ENCODE peak calls at places on chromosome 6, in five cellular contexts. One of them, this sample, is unnamed.

GRCh38 chr6:75206338-75207210 is 721 bp upstream of the COL12A1 start:
- DNase-seq in osteocyte: no peak
- DNase-seq in endothelial cell: peak
- DNase-seq in pancreas: no peak
- DNase-seq in WERI-Rb-1: peak
- DNase-seq in this sample: no peak

GRCh38 chr6:16747232-16748027 is 13.8 kb downstream of the ATXN1 start:
- DNase-seq in osteocyte: no peak
- DNase-seq in endothelial cell: no peak
- DNase-seq in pancreas: no peak
- DNase-seq in WERI-Rb-1: no peak
- DNase-seq in this sample: no peak

GRCh38 chr6:163415176-163415619 is 680 bp downstream of the QKI start:
- DNase-seq in osteocyte: no peak
- DNase-seq in endothelial cell: no peak
- DNase-seq in pancreas: peak
- DNase-seq in WERI-Rb-1: peak
- DNase-seq in this sample: no peak

GRCh38 chr6:91485047-91485446 is 898.2 kb upstream of the MAP3K7 start:
- DNase-seq in osteocyte: no peak
- DNase-seq in endothelial cell: no peak
- DNase-seq in pancreas: no peak
- DNase-seq in WERI-Rb-1: peak
- DNase-seq in this sample: no peak

GRCh38 chr6:45478235-45478634 is 100.5 kb upstream of the SUPT3H start:
- DNase-seq in osteocyte: no peak
- DNase-seq in endothelial cell: no peak
- DNase-seq in pancreas: no peak
- DNase-seq in WERI-Rb-1: no peak
- DNase-seq in this sample: no peak

GRCh38 chr6:98532004-98532403 is 302.4 kb upstream of the POU3F2 start:
- DNase-seq in osteocyte: no peak
- DNase-seq in endothelial cell: no peak
- DNase-seq in pancreas: no peak
- DNase-seq in WERI-Rb-1: no peak
- DNase-seq in this sample: no peak

GRCh38 chr6:139194740-139195139 is 59.9 kb downstream of the HECA start:
- DNase-seq in osteocyte: no peak
- DNase-seq in endothelial cell: no peak
- DNase-seq in pancreas: no peak
- DNase-seq in WERI-Rb-1: no peak
- DNase-seq in this sample: no peak

GRCh38 chr6:11196511-11197174 is 35.8 kb downstream of the NEDD9 start:
- DNase-seq in osteocyte: peak
- DNase-seq in endothelial cell: no peak
- DNase-seq in pancreas: no peak
- DNase-seq in WERI-Rb-1: no peak
- DNase-seq in this sample: no peak

GRCh38 chr6:160428818-160429744 is 80.9 kb downstream of the SLC22A3 start:
- DNase-seq in osteocyte: no peak
- DNase-seq in endothelial cell: no peak
- DNase-seq in pancreas: no peak
- DNase-seq in WERI-Rb-1: no peak
- DNase-seq in this sample: no peak

GRCh38 chr6:149318581-149319286 is 1.2 kb downstream of the TAB2 start:
- DNase-seq in osteocyte: no peak
- DNase-seq in endothelial cell: no peak
- DNase-seq in pancreas: no peak
- DNase-seq in WERI-Rb-1: peak
- DNase-seq in this sample: no peak

GRCh38 chr6:28978959-28979561 is 26.1 kb downstream of the ZNF311 start:
- DNase-seq in osteocyte: no peak
- DNase-seq in endothelial cell: no peak
- DNase-seq in pancreas: no peak
- DNase-seq in WERI-Rb-1: no peak
- DNase-seq in this sample: no peak

GRCh38 chr6:168852336-168852884 is 401.2 kb downstream of the THBS2 start:
- DNase-seq in osteocyte: no peak
- DNase-seq in endothelial cell: no peak
- DNase-seq in pancreas: no peak
- DNase-seq in WERI-Rb-1: no peak
- DNase-seq in this sample: no peak

GRCh38 chr6:87334683-87335082 is 5.6 kb upstream of the GJB7 start:
- DNase-seq in osteocyte: no peak
- DNase-seq in endothelial cell: no peak
- DNase-seq in pancreas: no peak
- DNase-seq in WERI-Rb-1: no peak
- DNase-seq in this sample: no peak

GRCh38 chr6:148972481-148972880 is 225.7 kb downstream of the UST start:
- DNase-seq in osteocyte: no peak
- DNase-seq in endothelial cell: peak
- DNase-seq in pancreas: peak
- DNase-seq in WERI-Rb-1: peak
- DNase-seq in this sample: peak

GRCh38 chr6:37030599-37030998 is 25.1 kb downstream of the FGD2 start:
- DNase-seq in osteocyte: no peak
- DNase-seq in endothelial cell: no peak
- DNase-seq in pancreas: no peak
- DNase-seq in WERI-Rb-1: no peak
- DNase-seq in this sample: no peak

GRCh38 chr6:37036146-37036545 is 30.7 kb downstream of the FGD2 start:
- DNase-seq in osteocyte: no peak
- DNase-seq in endothelial cell: no peak
- DNase-seq in pancreas: no peak
- DNase-seq in WERI-Rb-1: peak
- DNase-seq in this sample: no peak

GRCh38 chr6:37033255-37033654 is 27.8 kb downstream of the FGD2 start:
- DNase-seq in osteocyte: no peak
- DNase-seq in endothelial cell: no peak
- DNase-seq in pancreas: no peak
- DNase-seq in WERI-Rb-1: no peak
- DNase-seq in this sample: no peak

GRCh38 chr6:37032239-37032638 is 26.8 kb downstream of the FGD2 start:
- DNase-seq in osteocyte: no peak
- DNase-seq in endothelial cell: no peak
- DNase-seq in pancreas: no peak
- DNase-seq in WERI-Rb-1: no peak
- DNase-seq in this sample: no peak

DNA sequence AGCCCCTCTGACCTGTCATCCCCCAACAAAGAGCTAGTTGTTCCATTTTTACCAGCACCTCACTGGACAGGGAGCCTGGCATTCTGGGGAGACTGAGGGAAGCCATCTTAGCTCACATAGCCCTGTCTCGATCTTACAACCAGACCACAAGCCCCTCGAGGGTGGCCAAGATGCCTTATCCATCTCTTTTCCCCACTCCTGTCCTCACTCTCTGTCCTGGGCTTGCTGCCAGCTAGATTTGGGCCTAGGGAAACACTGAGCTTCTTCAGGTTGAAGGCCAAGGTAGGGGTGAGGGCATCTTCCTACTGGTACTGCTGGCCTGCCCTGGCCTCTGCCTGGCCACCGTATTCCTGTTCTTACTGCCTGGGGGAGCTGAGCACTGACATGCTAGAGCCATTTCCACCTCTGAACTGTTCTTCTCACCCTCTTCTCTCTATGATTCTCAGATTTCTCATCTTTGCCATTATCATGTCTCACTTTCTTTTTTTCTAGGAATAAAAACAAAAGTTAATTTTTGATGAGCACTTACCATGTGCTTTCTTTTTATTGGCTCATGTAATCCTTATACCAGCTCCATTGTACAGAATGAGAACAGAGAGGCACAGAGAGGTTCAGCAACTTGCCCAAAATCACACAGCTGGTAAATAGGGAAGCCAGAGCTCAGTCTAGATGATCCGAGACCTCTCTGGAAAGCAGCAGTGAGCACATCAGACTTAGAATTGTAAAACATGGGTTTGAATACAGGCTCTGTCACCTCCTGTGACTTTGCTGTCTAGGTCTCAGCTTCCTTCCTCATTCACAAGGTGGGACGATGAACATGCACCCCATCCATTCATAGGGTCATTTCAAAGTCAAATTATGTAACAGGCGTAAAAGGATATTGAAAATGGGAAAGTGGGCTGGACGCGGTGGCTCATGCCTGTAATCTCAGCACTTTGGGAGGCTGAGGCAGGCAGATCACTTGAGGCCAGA is 28.6 kb downstream of the FGD2 start:
- DNase-seq in osteocyte: no peak
- DNase-seq in endothelial cell: no peak
- DNase-seq in pancreas: no peak
- DNase-seq in WERI-Rb-1: no peak
- DNase-seq in this sample: no peak
- TF ChIP-seq CTCF in osteocyte: no peak
- TF ChIP-seq CTCF in endothelial cell: no peak
- TF ChIP-seq CTCF in pancreas: no peak
- TF ChIP-seq CTCF in WERI-Rb-1: no peak
- TF ChIP-seq CTCF in this sample: no peak

GRCh38 chr6:38929560-38929959 is 119.0 kb upstream of the GLP1R start:
- DNase-seq in osteocyte: no peak
- DNase-seq in endothelial cell: no peak
- DNase-seq in pancreas: no peak
- DNase-seq in WERI-Rb-1: no peak
- DNase-seq in this sample: no peak

GRCh38 chr6:38937839-38938613 is 110.6 kb upstream of the GLP1R start:
- DNase-seq in osteocyte: no peak
- DNase-seq in endothelial cell: no peak
- DNase-seq in pancreas: no peak
- DNase-seq in WERI-Rb-1: no peak
- DNase-seq in this sample: no peak

GRCh38 chr6:38938741-38939140 is 109.8 kb upstream of the GLP1R start:
- DNase-seq in osteocyte: no peak
- DNase-seq in endothelial cell: no peak
- DNase-seq in pancreas: no peak
- DNase-seq in WERI-Rb-1: no peak
- DNase-seq in this sample: no peak

GRCh38 chr6:38935051-38935450 is 113.5 kb upstream of the GLP1R start:
- DNase-seq in osteocyte: no peak
- DNase-seq in endothelial cell: no peak
- DNase-seq in pancreas: no peak
- DNase-seq in WERI-Rb-1: no peak
- DNase-seq in this sample: no peak

DNA sequence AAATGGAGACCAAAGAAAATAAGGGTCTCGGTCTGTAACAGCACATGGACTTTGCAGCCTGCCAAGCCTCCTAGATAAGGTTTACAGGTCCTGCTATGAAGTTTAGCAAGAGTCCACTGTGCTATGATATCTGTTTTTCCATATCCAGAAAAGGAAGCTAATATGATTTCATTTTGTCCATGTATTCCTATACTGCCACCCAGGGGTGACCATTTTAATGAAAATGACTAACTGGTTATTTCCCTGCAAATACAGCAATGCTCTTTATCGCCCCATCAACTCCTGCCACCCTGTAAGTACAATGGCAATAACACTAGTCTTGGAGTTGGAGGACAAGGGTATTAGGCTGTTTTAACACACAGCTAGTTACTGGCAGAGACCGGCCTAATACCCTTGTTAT is 115.2 kb upstream of the GLP1R start:
- DNase-seq in osteocyte: no peak
- DNase-seq in endothelial cell: no peak
- DNase-seq in pancreas: no peak
- DNase-seq in WERI-Rb-1: peak
- DNase-seq in this sample: no peak
- TF ChIP-seq CTCF in osteocyte: peak
- TF ChIP-seq CTCF in endothelial cell: no peak
- TF ChIP-seq CTCF in pancreas: no peak
- TF ChIP-seq CTCF in WERI-Rb-1: peak
- TF ChIP-seq CTCF in this sample: no peak

GRCh38 chr6:42125663-42126062 is 16.8 kb downstream of the C6orf132 start:
- DNase-seq in osteocyte: no peak
- DNase-seq in endothelial cell: no peak
- DNase-seq in pancreas: no peak
- DNase-seq in WERI-Rb-1: no peak
- DNase-seq in this sample: no peak

GRCh38 chr6:42120895-42121865 is 21.2 kb downstream of the C6orf132 start:
- DNase-seq in osteocyte: no peak
- DNase-seq in endothelial cell: no peak
- DNase-seq in pancreas: no peak
- DNase-seq in WERI-Rb-1: no peak
- DNase-seq in this sample: no peak

GRCh38 chr6:42125231-42125630 is 17.2 kb downstream of the C6orf132 start:
- DNase-seq in osteocyte: no peak
- DNase-seq in endothelial cell: no peak
- DNase-seq in pancreas: no peak
- DNase-seq in WERI-Rb-1: no peak
- DNase-seq in this sample: no peak

GRCh38 chr6:42123379-42124103 is 18.9 kb downstream of the C6orf132 start:
- DNase-seq in osteocyte: no peak
- DNase-seq in endothelial cell: no peak
- DNase-seq in pancreas: no peak
- DNase-seq in WERI-Rb-1: no peak
- DNase-seq in this sample: no peak

GRCh38 chr6:42124223-42124836 is 18.1 kb downstream of the C6orf132 start:
- DNase-seq in osteocyte: no peak
- DNase-seq in endothelial cell: no peak
- DNase-seq in pancreas: no peak
- DNase-seq in WERI-Rb-1: no peak
- DNase-seq in this sample: no peak
- TF ChIP-seq CTCF in osteocyte: no peak
- TF ChIP-seq CTCF in endothelial cell: no peak
- TF ChIP-seq CTCF in pancreas: no peak
- TF ChIP-seq CTCF in WERI-Rb-1: no peak
- TF ChIP-seq CTCF in this sample: no peak

GRCh38 chr6:167840160-167840525 is 13.4 kb downstream of the AFDN start:
- DNase-seq in osteocyte: no peak
- DNase-seq in endothelial cell: no peak
- DNase-seq in pancreas: no peak
- DNase-seq in WERI-Rb-1: no peak
- DNase-seq in this sample: no peak

GRCh38 chr6:167839343-167839742 is 12.6 kb downstream of the AFDN start:
- DNase-seq in osteocyte: no peak
- DNase-seq in endothelial cell: no peak
- DNase-seq in pancreas: no peak
- DNase-seq in WERI-Rb-1: no peak
- DNase-seq in this sample: no peak

GRCh38 chr6:167838207-167838748 is 11.6 kb downstream of the AFDN start:
- DNase-seq in osteocyte: no peak
- DNase-seq in endothelial cell: no peak
- DNase-seq in pancreas: no peak
- DNase-seq in WERI-Rb-1: no peak
- DNase-seq in this sample: no peak

GRCh38 chr6:167840526-167841179 is 13.9 kb downstream of the AFDN start:
- DNase-seq in osteocyte: no peak
- DNase-seq in endothelial cell: no peak
- DNase-seq in pancreas: no peak
- DNase-seq in WERI-Rb-1: no peak
- DNase-seq in this sample: no peak

DNA sequence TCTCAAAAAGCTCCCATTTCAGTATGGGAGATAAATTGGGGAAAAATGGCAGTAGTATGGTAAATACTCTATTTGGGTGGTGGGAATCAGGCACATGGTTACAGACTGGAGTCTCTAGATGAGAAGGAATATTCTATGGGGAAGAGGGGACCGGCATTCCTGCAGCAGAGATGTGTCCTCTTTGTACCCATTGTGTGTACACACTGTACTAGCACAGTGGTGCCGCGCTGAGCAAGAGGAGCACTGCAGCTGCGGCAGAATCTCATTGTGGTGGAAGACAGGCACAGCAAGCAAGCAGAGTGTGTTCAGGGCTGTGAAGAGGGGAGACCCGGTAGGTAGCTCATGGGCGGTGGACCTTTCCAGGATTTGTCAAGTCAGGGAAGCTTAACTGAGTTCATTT is 13.0 kb downstream of the AFDN start:
- DNase-seq in osteocyte: no peak
- DNase-seq in endothelial cell: no peak
- DNase-seq in pancreas: no peak
- DNase-seq in WERI-Rb-1: no peak
- DNase-seq in this sample: no peak
- TF ChIP-seq CTCF in osteocyte: no peak
- TF ChIP-seq CTCF in endothelial cell: no peak
- TF ChIP-seq CTCF in pancreas: no peak
- TF ChIP-seq CTCF in WERI-Rb-1: no peak
- TF ChIP-seq CTCF in this sample: no peak

This sample was measured in type B pancreatic cell.